ENCODE peak calls at places on chromosomes 3 and 15, in seven cellular contexts. V is heart left ventricle, Z is endodermal cell, H is cardiac muscle cell, B is small intestine, K is OCI-LY7, D is DND-41. C is an unnamed sample. For H3K36me3, the result is how much of the 10 kb centered on the place peaks cover.

GRCh38 chr3:125175321-125176078 is 37.0 kb downstream of the SLC12A8 start:
- DNase-seq in V (no peak), Z (no peak), H (no peak), B (no peak), K (no peak), D (no peak), C (no peak)

GRCh38 chr3:59773970-59774369 is 724.1 kb upstream of the CFAP20DC start:
- DNase-seq in V (no peak), Z (no peak), H (no peak), B (no peak), K (no peak), D (no peak), C (no peak)

GRCh38 chr3:69718832-69719231 is 20.4 kb upstream of the MITF start:
- DNase-seq in V (no peak), Z (peak), H (no peak), B (no peak), K (no peak), D (no peak), C (no peak)

GRCh38 chr3:72162649-72163184 is 377.8 kb upstream of the PROK2 start:
- DNase-seq in V (no peak), Z (no peak), H (no peak), B (no peak), K (no peak), D (no peak), C (no peak)

GRCh38 chr3:11001020-11001657 is 8.6 kb downstream of the SLC6A1 start:
- DNase-seq in V (no peak), Z (no peak), H (peak), B (no peak), K (no peak), D (no peak), C (no peak)

GRCh38 chr3:195877767-195878423 is 30.5 kb downstream of the TNK2 start:
- DNase-seq in V (no peak), Z (no peak), H (no peak), B (peak), K (no peak), D (no peak), C (no peak)

GRCh38 chr3:184552296-184552695 is 9.3 kb upstream of the EPHB3 start:
- DNase-seq in V (no peak), Z (no peak), H (no peak), B (no peak), K (no peak), D (no peak), C (no peak)

GRCh38 chr3:156471431-156471830 is 83.5 kb downstream of the SSR3 start:
- DNase-seq in V (no peak), Z (no peak), H (peak), B (no peak), K (no peak), D (no peak), C (no peak)

GRCh38 chr15:57762302-57762701 is 55.8 kb downstream of the POLR2M start:
- DNase-seq in V (no peak), Z (peak), H (no peak), B (no peak), K (no peak), D (no peak), C (no peak)

GRCh38 chr3:16488637-16489036 is 24.9 kb downstream of the RFTN1 start:
- DNase-seq in V (no peak), Z (no peak), H (no peak), B (no peak), K (no peak), D (no peak), C (no peak)

GRCh38 chr3:14947105-14947885 is at the start of gene NR2C2:
- DNase-seq in V (peak), Z (peak), H (peak), B (peak), K (peak), D (peak), C (peak)

GRCh38 chr15:58348095-58348812 is 83.5 kb upstream of the LIPC start:
- DNase-seq in V (no peak), Z (no peak), H (no peak), B (no peak), K (no peak), D (no peak), C (no peak)

GRCh38 chr3:112803472-112803871 is 43.2 kb downstream of the CD200R1L start:
- DNase-seq in V (no peak), Z (no peak), H (no peak), B (no peak), K (no peak), D (no peak), C (no peak)

GRCh38 chr15:26974120-26974780 is 3.3 kb downstream of the GABRG3 start:
- DNase-seq in V (no peak), Z (peak), H (peak), B (peak), K (peak), D (no peak), C (no peak)

GRCh38 chr3:161508852-161509477 is 12.4 kb downstream of the OTOL1 start:
- DNase-seq in V (no peak), Z (no peak), H (no peak), B (no peak), K (peak), D (no peak), C (no peak)

GRCh38 chr3:12477256-12477655 is 7.0 kb upstream of the TSEN2 start:
- DNase-seq in V (no peak), Z (no peak), H (no peak), B (no peak), K (no peak), D (no peak), C (no peak)

GRCh38 chr15:28935316-28935715 is 49.5 kb downstream of the APBA2 start:
- DNase-seq in V (no peak), Z (peak), H (no peak), B (no peak), K (peak), D (no peak), C (no peak)

GRCh38 chr15:80822666-80823065 is 43.5 kb downstream of the CEMIP start:
- DNase-seq in V (no peak), Z (no peak), H (no peak), B (no peak), K (no peak), D (no peak), C (no peak)

GRCh38 chr3:47398218-47398617 is 17.4 kb downstream of the PTPN23 start:
- DNase-seq in V (no peak), Z (no peak), H (no peak), B (no peak), K (no peak), D (no peak), C (no peak)

GRCh38 chr3:194497799-194498575 is 11.2 kb upstream of the ATP13A3 start:
- DNase-seq in V (peak), Z (peak), H (no peak), B (no peak), K (no peak), D (no peak), C (no peak)

GRCh38 chr15:64651573-64652260 is 123.7 kb downstream of the RBPMS2 start:
- DNase-seq in V (no peak), Z (peak), H (no peak), B (peak), K (peak), D (no peak), C (no peak)

GRCh38 chr15:82900511-82900910 is 52.0 kb downstream of the HOMER2 start:
- DNase-seq in V (no peak), Z (no peak), H (no peak), B (no peak), K (no peak), D (no peak), C (no peak)

GRCh38 chr3:33482126-33482525 is 41.9 kb upstream of the UBP1 start:
- DNase-seq in V (no peak), Z (no peak), H (peak), B (no peak), K (no peak), D (no peak), C (no peak)

GRCh38 chr3:16181361-16181760 is 6.9 kb downstream of the GALNT15 start:
- DNase-seq in V (peak), Z (no peak), H (peak), B (no peak), K (no peak), D (no peak), C (no peak)

GRCh38 chr3:157134620-157135191 is 25.2 kb downstream of the CCNL1 start:
- DNase-seq in V (no peak), Z (no peak), H (no peak), B (peak), K (no peak), D (no peak), C (no peak)

GRCh38 chr15:69082041-69082502 is 67.6 kb downstream of the NOX5 start:
- DNase-seq in V (peak), Z (no peak), H (peak), B (no peak), K (no peak), D (no peak), C (peak)

GRCh38 chr3:152200476-152201422 is 68.0 kb upstream of the MBNL1 start:
- DNase-seq in V (no peak), Z (no peak), H (peak), B (peak), K (peak), D (no peak), C (no peak)

GRCh38 chr3:144273611-144274010 is 302.0 kb downstream of the DIPK2A start:
- DNase-seq in V (no peak), Z (no peak), H (peak), B (no peak), K (no peak), D (no peak), C (peak)

DNA sequence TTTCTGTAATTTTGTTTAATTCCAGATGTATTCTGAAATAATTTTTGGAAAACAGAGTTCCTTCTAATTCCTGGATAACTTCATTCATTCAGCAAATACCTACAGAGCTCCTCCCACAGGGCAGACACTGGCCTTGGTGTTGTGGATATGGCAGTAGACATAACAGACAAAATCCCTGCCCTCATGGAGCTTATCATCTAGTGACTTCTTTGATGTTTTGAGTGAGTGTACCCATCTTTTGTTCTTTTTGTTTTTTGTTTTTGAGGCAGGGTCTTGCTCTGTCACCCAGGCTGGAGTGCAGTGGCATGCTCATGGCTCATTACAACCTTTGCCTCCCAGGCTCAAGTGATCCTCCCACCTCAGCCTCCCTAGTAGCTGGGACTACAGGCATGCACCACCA is 21.1 kb downstream of the DET1 start:
- DNase-seq in V (no peak), Z (no peak), H (no peak), B (no peak), K (no peak), D (no peak), C (no peak)
- H3K36me3 ChIP-seq in V (under half), Z (under half), H (under half), B (under half), K (half or more), D (under half), C (under half)

GRCh38 chr15:48522911-48523310 is 122.6 kb downstream of the FBN1 start:
- DNase-seq in V (no peak), Z (no peak), H (no peak), B (no peak), K (no peak), D (no peak), C (no peak)
- H3K36me3 ChIP-seq in V (under half), Z (under half), H (under half), B (under half), K (under half), D (under half), C (half or more)

DNA sequence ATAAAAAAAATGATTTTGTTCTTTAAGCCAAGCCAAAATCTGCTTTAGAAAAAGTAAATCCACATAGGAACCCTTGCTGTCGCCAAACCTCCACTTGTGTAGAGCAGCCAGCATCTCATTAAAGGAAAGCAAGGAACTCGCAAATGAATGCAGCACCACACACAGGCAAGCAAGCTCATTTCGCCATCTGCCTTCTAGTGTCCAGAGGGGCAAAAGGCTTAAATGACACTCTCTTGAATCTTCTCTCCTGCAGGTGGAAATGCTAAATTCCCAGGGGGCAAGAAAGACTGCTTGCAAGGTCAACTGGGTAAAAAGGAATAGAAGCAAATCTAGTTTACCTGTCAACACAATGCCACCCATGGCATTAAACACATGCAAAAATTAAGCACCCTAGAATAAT is 2.4 kb downstream of the MB21D2 start:
- DNase-seq in V (no peak), Z (peak), H (peak), B (peak), K (peak), D (no peak), C (peak)
- H3K36me3 ChIP-seq in V (under half), Z (under half), H (under half), B (under half), K (under half), D (under half), C (under half)

GRCh38 chr15:77857419-77857818 is 220.1 kb downstream of the TBC1D2B start:
- DNase-seq in V (no peak), Z (peak), H (no peak), B (no peak), K (no peak), D (no peak), C (no peak)
- H3K36me3 ChIP-seq in V (under half), Z (under half), H (under half), B (under half), K (under half), D (under half), C (under half)

DNA sequence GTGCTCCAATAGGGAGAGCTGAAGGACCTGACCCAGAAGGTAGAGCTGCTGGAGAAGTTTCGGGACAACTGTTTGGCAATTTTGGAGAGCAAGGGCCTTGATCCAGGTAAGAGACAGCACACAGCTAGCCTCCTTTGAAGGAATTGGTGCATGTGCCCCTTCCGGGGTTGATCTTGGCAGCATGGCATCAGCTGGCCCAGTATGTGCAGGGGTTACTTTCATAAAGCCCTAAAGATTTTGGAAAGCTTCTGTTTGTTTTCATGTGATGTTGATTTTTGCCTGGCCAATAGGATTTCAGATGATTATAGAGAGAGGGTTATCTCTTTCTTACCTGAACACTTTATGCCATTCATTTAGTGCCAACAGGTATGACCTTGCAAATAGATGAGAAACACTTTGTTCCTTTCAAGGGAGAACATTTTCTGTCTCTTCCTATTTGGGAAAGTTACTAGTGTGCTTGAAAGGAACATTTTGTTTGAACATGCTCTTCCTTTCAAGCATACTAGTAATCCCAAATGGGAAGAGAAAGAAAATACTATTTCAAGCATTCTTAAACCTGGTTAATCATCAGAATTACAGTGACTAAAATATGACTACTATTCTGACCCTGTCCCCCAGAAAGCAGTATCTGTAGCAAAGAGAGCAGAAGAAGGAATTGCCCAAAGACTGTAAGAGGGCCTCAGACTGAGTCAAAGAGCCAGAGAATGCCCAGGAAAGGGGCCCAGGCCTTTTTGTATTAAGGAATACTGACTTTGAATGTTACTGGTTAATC is 7.5 kb downstream of the KNSTRN start:
- DNase-seq in V (no peak), Z (no peak), H (no peak), B (no peak), K (no peak), D (no peak), C (no peak)
- H3K36me3 ChIP-seq in V (under half), Z (half or more), H (under half), B (under half), K (half or more), D (half or more), C (half or more)

DNA sequence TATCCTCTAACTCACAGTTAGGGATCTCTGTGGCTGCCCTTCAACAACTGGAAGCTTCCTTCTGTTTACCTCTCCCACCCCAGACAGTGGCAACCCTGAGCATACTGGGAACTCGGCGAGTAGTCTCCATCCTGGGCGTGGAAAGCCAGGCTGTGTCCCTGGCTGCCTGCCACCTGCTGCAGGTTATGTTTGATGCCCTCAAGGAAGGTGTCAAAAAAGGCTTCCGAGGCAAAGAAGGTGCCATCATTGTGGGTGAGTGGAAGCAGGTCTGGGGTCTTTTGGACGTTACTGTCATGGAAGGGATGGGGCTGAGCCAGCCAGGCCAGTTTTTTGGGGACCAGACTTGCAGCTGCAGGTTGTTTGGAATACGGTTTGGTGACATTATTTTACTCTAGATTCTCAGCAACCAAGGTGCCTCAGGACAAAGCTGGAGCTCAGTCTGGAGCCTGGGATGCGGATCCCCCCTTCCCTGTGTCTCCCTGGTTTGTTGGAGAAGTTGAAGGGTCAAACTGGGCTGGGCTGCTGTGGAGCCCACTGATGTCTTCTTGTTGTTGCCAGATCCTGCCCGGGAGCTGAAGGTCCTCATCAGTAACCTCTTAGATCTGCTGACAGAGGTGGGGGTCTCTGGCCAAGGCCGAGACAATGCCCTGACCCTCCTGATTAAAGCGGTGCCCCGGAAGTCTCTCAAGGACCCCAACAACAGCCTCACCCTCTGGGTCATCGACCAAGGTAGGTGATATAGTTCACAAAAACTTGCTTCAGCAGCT is 7.5 kb downstream of the UNC45A start:
- DNase-seq in V (no peak), Z (no peak), H (no peak), B (no peak), K (no peak), D (no peak), C (no peak)
- H3K36me3 ChIP-seq in V (under half), Z (half or more), H (half or more), B (under half), K (half or more), D (half or more), C (half or more)

DNA sequence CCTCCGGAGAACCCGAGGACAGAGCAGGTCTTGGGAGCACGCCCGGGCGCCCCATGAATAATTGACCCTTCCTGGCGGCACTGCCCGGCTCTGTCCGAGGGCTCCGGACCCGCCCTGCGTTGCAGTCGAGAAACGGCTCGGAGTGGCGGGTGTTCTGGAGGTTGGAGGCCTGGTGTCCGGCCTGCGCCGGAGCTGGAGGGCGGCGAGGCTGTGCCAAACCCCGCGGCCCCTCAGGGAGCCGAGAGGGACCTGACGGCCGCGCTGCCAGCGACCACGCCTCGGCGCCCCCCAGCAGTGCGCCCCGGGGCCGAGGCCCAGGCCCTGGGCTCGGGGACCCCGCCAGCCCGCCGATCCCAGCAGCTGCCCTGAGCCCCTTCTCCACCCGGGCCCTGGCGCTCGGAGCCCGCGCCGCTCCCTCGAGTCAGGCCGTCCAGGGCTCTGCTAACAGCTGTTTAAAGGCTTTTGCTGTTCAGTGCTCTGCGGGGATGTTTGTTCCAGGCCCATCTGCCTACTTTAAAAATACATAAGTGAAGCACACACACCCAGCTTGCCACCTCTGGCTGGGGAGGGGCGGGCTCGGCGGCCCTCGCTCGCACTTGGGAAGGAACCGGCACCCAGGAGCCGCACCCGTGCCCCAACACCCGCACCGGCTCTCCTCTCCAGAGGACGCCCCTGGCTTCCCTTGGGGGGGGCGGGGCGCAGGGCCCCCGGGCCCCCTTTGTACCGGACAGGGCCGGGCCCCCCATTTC is 775 bp upstream of the ZNF710 start:
- DNase-seq in V (peak), Z (peak), H (peak), B (peak), K (peak), D (peak), C (no peak)
- H3K36me3 ChIP-seq in V (under half), Z (under half), H (under half), B (under half), K (under half), D (under half), C (under half)

DNA sequence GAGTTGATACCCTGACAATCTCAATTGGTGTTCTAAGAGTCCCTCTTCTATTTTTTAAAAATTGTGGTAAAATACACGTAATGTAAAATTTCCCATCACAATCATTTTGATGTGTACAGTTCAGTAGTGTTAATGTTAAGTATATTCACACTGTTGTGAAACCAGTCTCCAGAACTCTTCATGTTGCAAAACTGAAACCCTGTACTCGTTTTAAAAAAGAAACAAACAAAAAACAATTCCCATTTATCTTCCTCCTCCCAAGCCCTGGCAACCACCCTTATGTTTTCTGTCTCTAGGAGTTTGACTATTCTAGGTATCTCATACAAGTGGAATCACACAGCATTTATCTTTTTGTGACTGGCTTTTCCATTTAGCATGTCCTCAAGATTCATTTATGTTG is 28.7 kb upstream of the ALPK3 start:
- DNase-seq in V (no peak), Z (no peak), H (peak), B (no peak), K (no peak), D (no peak), C (no peak)
- H3K36me3 ChIP-seq in V (under half), Z (half or more), H (under half), B (under half), K (half or more), D (half or more), C (under half)

GRCh38 chr3:9388142-9388541 is 9.3 kb upstream of the SETD5 start:
- DNase-seq in V (no peak), Z (no peak), H (no peak), B (no peak), K (no peak), D (no peak), C (no peak)
- H3K36me3 ChIP-seq in V (under half), Z (half or more), H (half or more), B (under half), K (half or more), D (half or more), C (half or more)

C was measured in brain microvascular endothelial cell.